ENCODE peak calls at places on chromosomes 7 and 10, in six cellular contexts. One of them, this sample, is unnamed.

GRCh38 chr7:80135306-80136104 is 874 bp downstream of the GNAI1 start:
- DNase-seq in CD8-positive, alpha-beta memory T cell: no peak
- DNase-seq in stimulated activated CD4-positive, alpha-beta T cell treated with anti-CD3 and anti-CD28 coated beads, Interleukin-15, amount 100 ng/mL, for 1 hour: no peak
- DNase-seq in NCI-H1417: peak; percentile 67
- DNase-seq in GM23338: peak; percentile 38
- DNase-seq in RPMI8226: peak; percentile 49
- DNase-seq in this sample: peak; percentile 91

GRCh38 chr10:3287566-3288445 is 115.2 kb upstream of the PITRM1 start:
- DNase-seq in CD8-positive, alpha-beta memory T cell: no peak
- DNase-seq in stimulated activated CD4-positive, alpha-beta T cell treated with anti-CD3 and anti-CD28 coated beads, Interleukin-15, amount 100 ng/mL, for 1 hour: no peak
- DNase-seq in NCI-H1417: no peak
- DNase-seq in GM23338: peak; percentile 10
- DNase-seq in RPMI8226: peak; percentile 5
- DNase-seq in this sample: no peak

GRCh38 chr7:33040803-33041516 is 21.6 kb downstream of the NT5C3A start:
- DNase-seq in CD8-positive, alpha-beta memory T cell: peak; percentile 68
- DNase-seq in stimulated activated CD4-positive, alpha-beta T cell treated with anti-CD3 and anti-CD28 coated beads, Interleukin-15, amount 100 ng/mL, for 1 hour: no peak
- DNase-seq in NCI-H1417: no peak
- DNase-seq in GM23338: no peak
- DNase-seq in RPMI8226: peak; percentile 92
- DNase-seq in this sample: peak; percentile 78

GRCh38 chr7:111392976-111393762 is 169.1 kb downstream of the IMMP2L start:
- DNase-seq in CD8-positive, alpha-beta memory T cell: no peak
- DNase-seq in stimulated activated CD4-positive, alpha-beta T cell treated with anti-CD3 and anti-CD28 coated beads, Interleukin-15, amount 100 ng/mL, for 1 hour: no peak
- DNase-seq in NCI-H1417: no peak
- DNase-seq in GM23338: peak; percentile 47
- DNase-seq in RPMI8226: no peak
- DNase-seq in this sample: no peak

GRCh38 chr10:71765907-71766716 is 7.2 kb downstream of the VSIR start:
- DNase-seq in CD8-positive, alpha-beta memory T cell: no peak
- DNase-seq in stimulated activated CD4-positive, alpha-beta T cell treated with anti-CD3 and anti-CD28 coated beads, Interleukin-15, amount 100 ng/mL, for 1 hour: no peak
- DNase-seq in NCI-H1417: no peak
- DNase-seq in GM23338: no peak
- DNase-seq in RPMI8226: no peak
- DNase-seq in this sample: no peak

GRCh38 chr7:114789942-114790341 is 132.0 kb upstream of the MDFIC start:
- DNase-seq in CD8-positive, alpha-beta memory T cell: no peak
- DNase-seq in stimulated activated CD4-positive, alpha-beta T cell treated with anti-CD3 and anti-CD28 coated beads, Interleukin-15, amount 100 ng/mL, for 1 hour: no peak
- DNase-seq in NCI-H1417: no peak
- DNase-seq in GM23338: no peak
- DNase-seq in RPMI8226: no peak
- DNase-seq in this sample: no peak

GRCh38 chr10:124035928-124036558 is 57.4 kb downstream of the CHST15 start:
- DNase-seq in CD8-positive, alpha-beta memory T cell: peak; percentile 5
- DNase-seq in stimulated activated CD4-positive, alpha-beta T cell treated with anti-CD3 and anti-CD28 coated beads, Interleukin-15, amount 100 ng/mL, for 1 hour: no peak
- DNase-seq in NCI-H1417: no peak
- DNase-seq in GM23338: no peak
- DNase-seq in RPMI8226: peak; percentile 93
- DNase-seq in this sample: peak; percentile 75

GRCh38 chr10:82815680-82816079 is 940.7 kb downstream of the NRG3 start:
- DNase-seq in CD8-positive, alpha-beta memory T cell: no peak
- DNase-seq in stimulated activated CD4-positive, alpha-beta T cell treated with anti-CD3 and anti-CD28 coated beads, Interleukin-15, amount 100 ng/mL, for 1 hour: no peak
- DNase-seq in NCI-H1417: no peak
- DNase-seq in GM23338: no peak
- DNase-seq in RPMI8226: no peak
- DNase-seq in this sample: peak; percentile 35

GRCh38 chr7:8161398-8161828 is 100.6 kb downstream of the ICA1 start:
- DNase-seq in CD8-positive, alpha-beta memory T cell: no peak
- DNase-seq in stimulated activated CD4-positive, alpha-beta T cell treated with anti-CD3 and anti-CD28 coated beads, Interleukin-15, amount 100 ng/mL, for 1 hour: no peak
- DNase-seq in NCI-H1417: no peak
- DNase-seq in GM23338: no peak
- DNase-seq in RPMI8226: no peak
- DNase-seq in this sample: no peak

This sample was measured in upper lobe of left lung.